ENCODE peak calls at places on chromosomes 1 and 21, in six cellular contexts. E is cardiac fibroblast, T is choroid plexus epithelial cell, H is H1, O is body of pancreas, X is pancreas. L is an unnamed sample.

GRCh38 chr21:41171210-41171609 is 3.2 kb downstream of the BACE2 start:
- DNase-seq in E (peak; percentile 75), T (no peak), H (no peak), O (peak; percentile 55), X (peak; percentile 62), L (no peak)

GRCh38 chr1:54168206-54168965 is 15.6 kb upstream of the CDCP2 start:
- DNase-seq in E (no peak), T (no peak), H (no peak), O (no peak), X (no peak), L (no peak)

GRCh38 chr21:37642493-37642892 is 273.8 kb downstream of the KCNJ6 start:
- DNase-seq in E (no peak), T (peak; percentile 9), H (no peak), O (peak; percentile 26), X (no peak), L (no peak)

GRCh38 chr1:209398330-209398991 is 185.1 kb upstream of the CAMK1G start:
- DNase-seq in E (peak; percentile 95), T (peak; percentile 94), H (no peak), O (no peak), X (no peak), L (peak; percentile 11)

GRCh38 chr1:30285461-30286050 is 437.8 kb downstream of the MATN1 start:
- DNase-seq in E (no peak), T (no peak), H (no peak), O (no peak), X (no peak), L (no peak)

GRCh38 chr1:24481098-24481497 is 21.5 kb upstream of the RCAN3 start:
- DNase-seq in E (no peak), T (no peak), H (no peak), O (no peak), X (no peak), L (no peak)

GRCh38 chr1:33634806-33635205 is 162.4 kb downstream of the ZSCAN20 start:
- DNase-seq in E (peak; percentile 33), T (peak; percentile 41), H (no peak), O (peak; percentile 66), X (peak; percentile 55), L (no peak)

GRCh38 chr21:36148886-36149285 is 7.7 kb upstream of the DOP1B start:
- DNase-seq in E (no peak), T (no peak), H (no peak), O (no peak), X (no peak), L (no peak)

GRCh38 chr1:204446413-204447111 is 34.9 kb upstream of the PPP1R15B start:
- DNase-seq in E (peak; percentile 58), T (peak; percentile 73), H (peak; percentile 75), O (peak; percentile 81), X (peak; percentile 77), L (no peak)

GRCh38 chr1:67314696-67315095 is 7.0 kb downstream of the IL12RB2 start:
- DNase-seq in E (no peak), T (no peak), H (no peak), O (no peak), X (no peak), L (no peak)

GRCh38 chr1:117555806-117556205 is 50.0 kb upstream of the TENT5C start:
- DNase-seq in E (no peak), T (no peak), H (no peak), O (no peak), X (no peak), L (no peak)

GRCh38 chr1:161071886-161072371 is 2.2 kb upstream of the ARHGAP30 start:
- DNase-seq in E (peak; percentile 72), T (peak; percentile 54), H (peak; percentile 33), O (peak; percentile 79), X (peak; percentile 63), L (peak; percentile 34)

GRCh38 chr21:25039461-25040380 is 567.6 kb downstream of the MRPL39 start:
- DNase-seq in E (peak; percentile 2), T (peak; percentile 7), H (no peak), O (no peak), X (no peak), L (peak; percentile 22)

GRCh38 chr1:165841582-165842362 is 14.4 kb downstream of the UCK2 start:
- DNase-seq in E (peak; percentile 74), T (peak; percentile 68), H (no peak), O (no peak), X (no peak), L (no peak)

GRCh38 chr1:150516050-150516591 is 569 bp downstream of the FALEC start:
- DNase-seq in E (peak; percentile 22), T (no peak), H (no peak), O (no peak), X (no peak), L (no peak)

GRCh38 chr1:218679988-218680743 is 335.0 kb downstream of the TGFB2 start:
- DNase-seq in E (peak; percentile 38), T (peak; percentile 57), H (no peak), O (no peak), X (no peak), L (no peak)

GRCh38 chr1:194268839-194269238 is 1082.4 kb upstream of the B3GALT2 start:
- DNase-seq in E (no peak), T (peak; percentile 61), H (no peak), O (no peak), X (no peak), L (no peak)

GRCh38 chr21:42321845-42322244 is 6.6 kb upstream of the TFF3 start:
- DNase-seq in E (no peak), T (no peak), H (no peak), O (no peak), X (no peak), L (no peak)

GRCh38 chr1:47724427-47724999 is 272.7 kb downstream of the TRABD2B start:
- DNase-seq in E (no peak), T (no peak), H (no peak), O (no peak), X (no peak), L (no peak)

GRCh38 chr1:11880911-11881748 is 22.4 kb upstream of the NPPB start:
- DNase-seq in E (no peak), T (no peak), H (no peak), O (no peak), X (no peak), L (peak; percentile 50)

GRCh38 chr1:179447489-179447888 is 81.7 kb downstream of the AXDND1 start:
- DNase-seq in E (peak; percentile 8), T (peak; percentile 19), H (no peak), O (no peak), X (no peak), L (peak; percentile 17)

DNA sequence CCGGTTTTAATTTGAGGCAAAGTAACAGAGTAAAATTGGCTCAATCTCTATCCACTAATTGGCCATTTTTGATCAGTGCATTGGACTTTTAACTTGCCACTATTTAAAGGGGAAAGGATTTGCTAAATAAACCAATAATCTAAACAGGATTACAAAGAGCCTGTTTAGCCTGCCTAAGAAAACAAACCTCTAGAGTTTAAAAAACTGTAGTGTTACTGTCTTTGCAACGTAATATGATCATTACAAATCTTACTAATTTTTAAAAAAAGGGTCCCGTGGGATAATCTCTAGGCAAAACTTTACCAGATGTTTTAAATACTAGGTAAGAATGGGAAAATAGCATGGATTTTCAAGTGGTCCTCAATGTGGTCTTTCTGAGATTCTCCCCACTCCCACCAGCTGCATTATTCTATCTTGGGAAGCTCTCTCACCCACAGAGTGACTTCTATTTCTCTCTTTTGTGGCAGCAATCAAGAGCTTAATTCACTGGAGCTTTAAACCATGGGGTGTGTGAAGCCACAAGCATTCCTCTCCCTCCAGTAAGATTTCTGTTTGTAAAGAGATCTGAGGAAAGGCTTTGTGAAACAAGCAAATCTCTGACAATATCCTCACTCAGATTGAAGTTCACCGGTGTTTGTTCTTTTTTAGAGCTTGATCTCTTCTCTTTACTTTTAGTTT is 132.4 kb downstream of the TLR5 start:
- DNase-seq in E (peak; percentile 22), T (peak; percentile 71), H (no peak), O (no peak), X (no peak), L (no peak)
- H3K4me3 ChIP-seq in E (no peak overlapping the region), T (no peak overlapping the region), H (peak overlapping the region; percentile 9), O (no peak overlapping the region), X (no peak overlapping the region), L (no peak overlapping the region)

DNA sequence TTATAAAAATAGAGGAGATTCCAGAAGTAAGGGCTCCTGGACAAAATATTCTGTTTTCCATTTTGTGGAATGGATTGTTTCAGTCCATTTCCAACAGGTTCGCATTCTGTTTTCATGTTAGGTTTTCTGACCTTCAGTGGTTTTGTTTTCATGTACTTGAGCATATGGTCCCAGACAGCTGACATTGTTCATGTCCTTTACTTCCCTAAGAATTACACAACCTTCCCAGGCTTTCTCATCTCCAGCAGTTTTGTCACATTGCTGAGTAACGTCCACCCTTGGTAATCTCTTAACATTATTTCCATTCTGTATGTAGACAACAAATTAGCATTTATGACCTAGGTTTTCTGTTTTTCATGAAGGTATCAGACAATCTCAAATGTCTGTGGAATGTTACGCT is 21.0 kb upstream of the ERRFI1 start:
- DNase-seq in E (peak; percentile 89), T (peak; percentile 75), H (no peak), O (no peak), X (no peak), L (no peak)
- H3K4me3 ChIP-seq in E (no peak overlapping the region), T (no peak overlapping the region), H (no peak overlapping the region), O (no peak overlapping the region), X (no peak overlapping the region), L (no peak overlapping the region)

GRCh38 chr1:23369335-23370013 is at the start of gene ZNF436:
- DNase-seq in E (peak; percentile 84), T (peak; percentile 96), H (no peak), O (peak; percentile 71), X (peak; percentile 81), L (no peak)

GRCh38 chr1:23370270-23370743 is 671 bp upstream of the ZNF436 start:
- DNase-seq in E (peak; percentile 5), T (no peak), H (no peak), O (no peak), X (no peak), L (no peak)

GRCh38 chr1:23372481-23372880 is 2.8 kb upstream of the ZNF436 start:
- DNase-seq in E (no peak), T (no peak), H (no peak), O (no peak), X (no peak), L (no peak)

GRCh38 chr1:23371987-23372386 is 2.4 kb upstream of the ZNF436 start:
- DNase-seq in E (no peak), T (no peak), H (no peak), O (no peak), X (no peak), L (no peak)

GRCh38 chr1:23370744-23371710 is 1.4 kb upstream of the ZNF436 start:
- DNase-seq in E (peak; percentile 34), T (peak; percentile 53), H (peak; percentile 89), O (no peak), X (no peak), L (no peak)
- H3K4me3 ChIP-seq in E (peak overlapping the region; percentile 28), T (peak overlapping the region; percentile 98), H (no peak overlapping the region), O (no peak overlapping the region), X (no peak overlapping the region), L (no peak overlapping the region)

DNA sequence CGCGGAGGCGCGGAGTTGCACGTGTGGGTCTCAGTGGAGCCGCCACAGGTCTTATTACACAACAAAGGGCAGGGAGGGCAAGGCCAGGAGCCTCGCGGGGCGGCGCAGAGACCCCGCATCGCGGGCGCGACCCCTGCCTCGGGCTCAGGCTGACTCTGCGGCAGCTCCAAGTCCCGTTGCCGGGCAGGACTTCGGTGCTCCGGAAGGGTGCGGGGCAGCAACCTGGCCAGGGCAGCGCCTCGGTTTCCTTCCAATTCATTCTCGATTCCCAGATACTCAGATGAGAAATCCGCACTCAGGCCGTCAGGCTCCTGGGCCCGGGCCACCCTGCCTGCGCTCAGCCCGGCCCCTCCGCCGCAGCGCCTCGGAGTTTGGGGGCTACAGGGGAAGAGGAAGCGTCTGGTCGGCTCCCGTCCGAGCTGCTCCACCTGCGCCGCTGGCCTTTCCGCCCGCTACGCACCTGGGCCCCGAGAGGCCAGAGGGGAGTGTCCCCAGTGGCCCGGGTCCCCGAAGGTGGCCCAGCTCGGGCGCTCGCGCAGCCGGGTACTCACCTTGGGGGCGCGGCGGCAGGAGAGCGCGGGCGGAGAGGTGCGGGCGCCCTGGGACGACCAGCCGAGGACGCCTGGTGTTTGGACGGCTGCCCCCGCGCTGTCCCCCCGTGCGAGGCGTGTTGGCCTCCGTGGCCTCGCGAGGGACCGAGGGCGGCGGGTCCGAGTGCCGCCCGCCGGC is 1.2 kb upstream of the PRDM16 start:
- DNase-seq in E (no peak), T (no peak), H (no peak), O (no peak), X (peak; percentile 54), L (no peak)
- H3K4me3 ChIP-seq in E (no peak overlapping the region), T (no peak overlapping the region), H (peak overlapping the region; percentile 12), O (peak overlapping the region; percentile 32), X (peak overlapping the region; percentile 48), L (no peak overlapping the region)